ENCODE peak calls at places on chromosomes 6 and 20, in seven cellular contexts. One of them, this sample, is unnamed. For H3K9me3 and H3K4me1, the result is how much of the 10 kb centered on the place peaks cover.

GRCh38 chr20:39935921-39936320 is 753.1 kb downstream of the MAFB start:
- DNase-seq in right lobe of liver: no peak
- DNase-seq in body of pancreas: no peak
- DNase-seq in SJSA1: no peak
- DNase-seq in pancreas: no peak
- DNase-seq in left lung: no peak
- DNase-seq in ovary: no peak
- DNase-seq in this sample: no peak

GRCh38 chr6:51841656-51842055 is 245.8 kb downstream of the PKHD1 start:
- DNase-seq in right lobe of liver: no peak
- DNase-seq in body of pancreas: no peak
- DNase-seq in pancreas: no peak
- DNase-seq in ovary: no peak
- DNase-seq in left lung: no peak
- DNase-seq in SJSA1: no peak
- DNase-seq in this sample: no peak

GRCh38 chr6:71222676-71223075 is 65.9 kb upstream of the OGFRL1 start:
- DNase-seq in left lung: no peak
- DNase-seq in ovary: no peak
- DNase-seq in body of pancreas: no peak
- DNase-seq in pancreas: no peak
- DNase-seq in right lobe of liver: no peak
- DNase-seq in SJSA1: no peak
- DNase-seq in this sample: no peak

GRCh38 chr20:13285408-13285807 is 64.3 kb downstream of the ISM1 start:
- DNase-seq in SJSA1: no peak
- DNase-seq in right lobe of liver: no peak
- DNase-seq in body of pancreas: no peak
- DNase-seq in left lung: no peak
- DNase-seq in ovary: no peak
- DNase-seq in pancreas: no peak
- DNase-seq in this sample: no peak

GRCh38 chr6:112909781-112910180 is 562.7 kb downstream of the RFPL4B start:
- DNase-seq in right lobe of liver: no peak
- DNase-seq in body of pancreas: no peak
- DNase-seq in left lung: no peak
- DNase-seq in SJSA1: no peak
- DNase-seq in pancreas: no peak
- DNase-seq in ovary: no peak
- DNase-seq in this sample: no peak

GRCh38 chr20:23644159-23644558 is 6.4 kb upstream of the CST3 start:
- DNase-seq in ovary: no peak
- DNase-seq in right lobe of liver: no peak
- DNase-seq in pancreas: no peak
- DNase-seq in SJSA1: no peak
- DNase-seq in left lung: no peak
- DNase-seq in body of pancreas: no peak
- DNase-seq in this sample: no peak

GRCh38 chr6:24980507-24981384 is 45.0 kb upstream of the RIPOR2 start:
- DNase-seq in pancreas: no peak
- DNase-seq in ovary: no peak
- DNase-seq in body of pancreas: no peak
- DNase-seq in SJSA1: peak
- DNase-seq in left lung: no peak
- DNase-seq in right lobe of liver: no peak
- DNase-seq in this sample: no peak

GRCh38 chr6:139577991-139578604 is 203.7 kb upstream of the CITED2 start:
- DNase-seq in pancreas: no peak
- DNase-seq in SJSA1: peak
- DNase-seq in right lobe of liver: no peak
- DNase-seq in left lung: no peak
- DNase-seq in ovary: no peak
- DNase-seq in body of pancreas: no peak
- DNase-seq in this sample: no peak

GRCh38 chr20:20499469-20499868 is 131.6 kb downstream of the INSM1 start:
- DNase-seq in pancreas: no peak
- DNase-seq in body of pancreas: no peak
- DNase-seq in left lung: no peak
- DNase-seq in right lobe of liver: no peak
- DNase-seq in SJSA1: no peak
- DNase-seq in ovary: no peak
- DNase-seq in this sample: no peak

GRCh38 chr6:100296810-100297544 is 167.7 kb downstream of the SIM1 start:
- DNase-seq in right lobe of liver: no peak
- DNase-seq in body of pancreas: no peak
- DNase-seq in pancreas: no peak
- DNase-seq in left lung: no peak
- DNase-seq in SJSA1: peak
- DNase-seq in ovary: no peak
- DNase-seq in this sample: no peak

GRCh38 chr6:5950448-5950847 is 56.3 kb downstream of the NRN1 start:
- DNase-seq in SJSA1: peak
- DNase-seq in right lobe of liver: no peak
- DNase-seq in ovary: no peak
- DNase-seq in body of pancreas: peak
- DNase-seq in pancreas: no peak
- DNase-seq in left lung: no peak
- DNase-seq in this sample: no peak

GRCh38 chr20:45937765-45938164 is 3.3 kb downstream of the PCIF1 start:
- DNase-seq in SJSA1: no peak
- DNase-seq in right lobe of liver: no peak
- DNase-seq in ovary: no peak
- DNase-seq in left lung: no peak
- DNase-seq in body of pancreas: no peak
- DNase-seq in pancreas: no peak
- DNase-seq in this sample: no peak

GRCh38 chr6:112773217-112773616 is 426.1 kb downstream of the RFPL4B start:
- DNase-seq in left lung: no peak
- DNase-seq in SJSA1: no peak
- DNase-seq in body of pancreas: no peak
- DNase-seq in right lobe of liver: no peak
- DNase-seq in pancreas: no peak
- DNase-seq in ovary: no peak
- DNase-seq in this sample: no peak

GRCh38 chr6:131916847-131917246 is 34.3 kb downstream of the CCN2 start:
- DNase-seq in left lung: no peak
- DNase-seq in right lobe of liver: no peak
- DNase-seq in body of pancreas: no peak
- DNase-seq in pancreas: no peak
- DNase-seq in SJSA1: no peak
- DNase-seq in ovary: no peak
- DNase-seq in this sample: no peak

GRCh38 chr20:58851221-58851968 is 693 bp upstream of the GNAS-AS1 start:
- DNase-seq in right lobe of liver: no peak
- DNase-seq in SJSA1: no peak
- DNase-seq in ovary: no peak
- DNase-seq in left lung: no peak
- DNase-seq in pancreas: no peak
- DNase-seq in body of pancreas: no peak
- DNase-seq in this sample: no peak
- H3K9me3 ChIP-seq in right lobe of liver: under half
- H3K9me3 ChIP-seq in SJSA1: under half
- H3K9me3 ChIP-seq in ovary: under half
- H3K9me3 ChIP-seq in left lung: under half
- H3K9me3 ChIP-seq in pancreas: under half
- H3K9me3 ChIP-seq in body of pancreas: under half
- H3K9me3 ChIP-seq in this sample: under half

GRCh38 chr20:36847009-36847709 is 28.8 kb upstream of the TLDC2 start:
- DNase-seq in body of pancreas: peak
- DNase-seq in ovary: peak
- DNase-seq in right lobe of liver: no peak
- DNase-seq in pancreas: no peak
- DNase-seq in left lung: no peak
- DNase-seq in SJSA1: no peak
- DNase-seq in this sample: peak

GRCh38 chr20:36849333-36850065 is 26.4 kb upstream of the TLDC2 start:
- DNase-seq in body of pancreas: no peak
- DNase-seq in pancreas: no peak
- DNase-seq in right lobe of liver: no peak
- DNase-seq in SJSA1: no peak
- DNase-seq in ovary: no peak
- DNase-seq in left lung: no peak
- DNase-seq in this sample: no peak

GRCh38 chr20:36848078-36848660 is 27.8 kb upstream of the TLDC2 start:
- DNase-seq in pancreas: no peak
- DNase-seq in right lobe of liver: no peak
- DNase-seq in left lung: no peak
- DNase-seq in body of pancreas: no peak
- DNase-seq in SJSA1: peak
- DNase-seq in ovary: peak
- DNase-seq in this sample: peak

GRCh38 chr20:36848677-36849076 is 27.3 kb upstream of the TLDC2 start:
- DNase-seq in right lobe of liver: no peak
- DNase-seq in body of pancreas: no peak
- DNase-seq in left lung: no peak
- DNase-seq in ovary: no peak
- DNase-seq in pancreas: no peak
- DNase-seq in SJSA1: no peak
- DNase-seq in this sample: no peak

GRCh38 chr20:36847710-36848040 is 28.3 kb upstream of the TLDC2 start:
- DNase-seq in pancreas: no peak
- DNase-seq in SJSA1: no peak
- DNase-seq in ovary: no peak
- DNase-seq in body of pancreas: no peak
- DNase-seq in right lobe of liver: no peak
- DNase-seq in left lung: no peak
- DNase-seq in this sample: no peak
- H3K4me1 ChIP-seq in pancreas: under half
- H3K4me1 ChIP-seq in SJSA1: under half
- H3K4me1 ChIP-seq in ovary: under half
- H3K4me1 ChIP-seq in body of pancreas: under half
- H3K4me1 ChIP-seq in right lobe of liver: under half
- H3K4me1 ChIP-seq in left lung: half or more
- H3K4me1 ChIP-seq in this sample: under half

GRCh38 chr6:167985205-167985604 is 12.3 kb upstream of the KIF25 start:
- DNase-seq in ovary: no peak
- DNase-seq in body of pancreas: no peak
- DNase-seq in right lobe of liver: no peak
- DNase-seq in SJSA1: no peak
- DNase-seq in left lung: no peak
- DNase-seq in pancreas: no peak
- DNase-seq in this sample: no peak
- H3K9me3 ChIP-seq in ovary: under half
- H3K9me3 ChIP-seq in body of pancreas: under half
- H3K9me3 ChIP-seq in right lobe of liver: under half
- H3K9me3 ChIP-seq in SJSA1: under half
- H3K9me3 ChIP-seq in left lung: under half
- H3K9me3 ChIP-seq in pancreas: under half
- H3K9me3 ChIP-seq in this sample: under half

DNA sequence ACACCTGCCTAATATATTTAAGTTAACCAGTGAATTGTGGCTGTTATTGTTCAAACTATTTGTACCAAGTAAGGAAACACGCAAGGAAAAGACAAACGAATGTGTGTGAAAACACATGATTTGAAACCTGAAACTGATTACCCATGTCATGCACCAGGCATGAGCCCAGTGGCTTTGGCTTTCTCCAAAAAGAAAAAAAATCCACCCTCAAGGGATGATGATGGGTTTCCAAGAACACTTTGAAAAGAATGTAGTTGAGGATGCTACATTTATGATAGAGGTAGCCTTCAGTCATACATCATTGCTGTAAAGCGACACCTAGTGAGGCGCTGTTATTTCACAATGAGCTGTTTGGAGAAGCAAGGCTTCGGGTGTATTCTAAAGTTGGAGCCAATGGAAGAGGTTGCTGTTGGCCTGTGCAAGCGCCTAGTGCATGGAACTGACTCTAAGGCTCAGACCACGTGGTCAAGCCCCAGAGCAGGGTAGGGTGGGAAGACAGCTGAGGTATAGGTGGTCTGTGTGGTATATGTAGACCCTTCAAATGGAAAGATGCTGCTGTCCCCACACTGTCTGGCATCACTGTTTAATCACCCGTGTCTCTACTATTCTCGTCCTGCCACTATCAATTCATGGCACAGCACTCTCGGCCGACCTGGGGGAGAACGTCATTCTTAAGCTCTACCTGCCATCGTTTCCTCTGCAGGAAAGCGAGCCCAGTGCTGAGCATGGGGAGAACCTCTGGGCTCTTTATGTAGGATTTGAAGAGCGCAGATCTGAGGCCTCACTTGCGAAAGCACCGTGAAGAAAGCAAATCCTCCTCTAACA is 124.7 kb downstream of the SCML4 start:
- DNase-seq in SJSA1: no peak
- DNase-seq in pancreas: no peak
- DNase-seq in left lung: no peak
- DNase-seq in ovary: no peak
- DNase-seq in body of pancreas: no peak
- DNase-seq in right lobe of liver: no peak
- DNase-seq in this sample: no peak
- H3K4me1 ChIP-seq in SJSA1: under half
- H3K4me1 ChIP-seq in pancreas: under half
- H3K4me1 ChIP-seq in left lung: under half
- H3K4me1 ChIP-seq in ovary: under half
- H3K4me1 ChIP-seq in body of pancreas: under half
- H3K4me1 ChIP-seq in right lobe of liver: under half
- H3K4me1 ChIP-seq in this sample: under half

GRCh38 chr6:26607434-26608230 is 10.9 kb downstream of the ABT1 start:
- DNase-seq in SJSA1: peak
- DNase-seq in pancreas: peak
- DNase-seq in right lobe of liver: no peak
- DNase-seq in body of pancreas: peak
- DNase-seq in left lung: no peak
- DNase-seq in ovary: no peak
- DNase-seq in this sample: peak
- H3K9me3 ChIP-seq in SJSA1: under half
- H3K9me3 ChIP-seq in pancreas: under half
- H3K9me3 ChIP-seq in right lobe of liver: under half
- H3K9me3 ChIP-seq in body of pancreas: under half
- H3K9me3 ChIP-seq in left lung: under half
- H3K9me3 ChIP-seq in ovary: under half
- H3K9me3 ChIP-seq in this sample: under half

DNA sequence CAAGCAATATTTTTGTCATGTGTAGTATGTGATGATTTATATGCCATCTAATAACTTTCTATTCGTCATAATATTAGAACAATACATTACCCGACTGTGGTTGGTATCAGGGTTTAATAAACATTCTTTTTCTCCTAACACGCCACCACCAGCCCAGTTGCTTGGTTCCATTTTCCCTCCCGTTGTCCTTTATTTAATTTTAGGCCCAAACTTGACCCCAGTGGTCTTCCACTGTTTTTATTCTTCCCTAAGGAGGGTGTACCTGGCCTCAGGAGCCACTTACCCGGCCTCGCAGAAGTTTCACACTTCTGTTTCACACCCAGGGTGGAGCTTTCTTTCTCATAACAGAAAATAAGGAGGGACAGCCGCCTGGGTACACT is 33.1 kb upstream of the PIM1 start:
- DNase-seq in ovary: no peak
- DNase-seq in SJSA1: no peak
- DNase-seq in left lung: no peak
- DNase-seq in body of pancreas: no peak
- DNase-seq in pancreas: no peak
- DNase-seq in right lobe of liver: no peak
- DNase-seq in this sample: no peak
- H3K4me1 ChIP-seq in ovary: under half
- H3K4me1 ChIP-seq in SJSA1: half or more
- H3K4me1 ChIP-seq in left lung: under half
- H3K4me1 ChIP-seq in body of pancreas: under half
- H3K4me1 ChIP-seq in pancreas: under half
- H3K4me1 ChIP-seq in right lobe of liver: under half
- H3K4me1 ChIP-seq in this sample: under half